ENCODE peak calls at places on chromosomes 1 and 21, in ten cellular contexts. One of them, this sample, is unnamed.

GRCh38 chr1:155294520-155295182 is 6.6 kb downstream of the PKLR start:
- DNase-seq in AG10803: no peak
- DNase-seq in NCI-H1417 treated with DMSO at 0.1 percent for 48 hours: no peak
- DNase-seq in left ventricle myocardium inferior: no peak
- DNase-seq in hepatic stellate cell: no peak
- DNase-seq in mucosa of descending colon: no peak
- DNase-seq in foreskin keratinocyte: no peak
- DNase-seq in NCI-H1092 treated with DMSO at 0.1 percent for 48 hours: no peak
- DNase-seq in Daoy: no peak
- DNase-seq in epithelial cell of esophagus: no peak
- DNase-seq in this sample: no peak

GRCh38 chr1:165763442-165763841 is 5.2 kb downstream of the TMCO1 start:
- DNase-seq in AG10803: no peak
- DNase-seq in NCI-H1417 treated with DMSO at 0.1 percent for 48 hours: no peak
- DNase-seq in left ventricle myocardium inferior: no peak
- DNase-seq in hepatic stellate cell: no peak
- DNase-seq in mucosa of descending colon: no peak
- DNase-seq in foreskin keratinocyte: no peak
- DNase-seq in NCI-H1092 treated with DMSO at 0.1 percent for 48 hours: no peak
- DNase-seq in Daoy: no peak
- DNase-seq in epithelial cell of esophagus: no peak
- DNase-seq in this sample: no peak

GRCh38 chr1:64980745-64981601 is 14.6 kb upstream of the JAK1 start:
- DNase-seq in AG10803: no peak
- DNase-seq in NCI-H1417 treated with DMSO at 0.1 percent for 48 hours: no peak
- DNase-seq in left ventricle myocardium inferior: no peak
- DNase-seq in hepatic stellate cell: no peak
- DNase-seq in mucosa of descending colon: peak; percentile 42
- DNase-seq in foreskin keratinocyte: no peak
- DNase-seq in NCI-H1092 treated with DMSO at 0.1 percent for 48 hours: no peak
- DNase-seq in Daoy: peak; percentile 67
- DNase-seq in epithelial cell of esophagus: no peak
- DNase-seq in this sample: no peak

GRCh38 chr1:37113285-37113684 is 79.0 kb upstream of the GRIK3 start:
- DNase-seq in AG10803: no peak
- DNase-seq in NCI-H1417 treated with DMSO at 0.1 percent for 48 hours: no peak
- DNase-seq in left ventricle myocardium inferior: no peak
- DNase-seq in hepatic stellate cell: no peak
- DNase-seq in mucosa of descending colon: no peak
- DNase-seq in foreskin keratinocyte: no peak
- DNase-seq in NCI-H1092 treated with DMSO at 0.1 percent for 48 hours: no peak
- DNase-seq in Daoy: no peak
- DNase-seq in epithelial cell of esophagus: no peak
- DNase-seq in this sample: no peak

GRCh38 chr1:22285545-22286396 is 142.9 kb upstream of the WNT4 start:
- DNase-seq in AG10803: no peak
- DNase-seq in NCI-H1417 treated with DMSO at 0.1 percent for 48 hours: no peak
- DNase-seq in left ventricle myocardium inferior: no peak
- DNase-seq in hepatic stellate cell: no peak
- DNase-seq in mucosa of descending colon: no peak
- DNase-seq in foreskin keratinocyte: no peak
- DNase-seq in NCI-H1092 treated with DMSO at 0.1 percent for 48 hours: no peak
- DNase-seq in Daoy: peak; percentile 70
- DNase-seq in epithelial cell of esophagus: no peak
- DNase-seq in this sample: no peak

GRCh38 chr1:79737193-79737592 is 730.7 kb upstream of the ADGRL4 start:
- DNase-seq in AG10803: no peak
- DNase-seq in NCI-H1417 treated with DMSO at 0.1 percent for 48 hours: no peak
- DNase-seq in left ventricle myocardium inferior: no peak
- DNase-seq in hepatic stellate cell: no peak
- DNase-seq in mucosa of descending colon: no peak
- DNase-seq in foreskin keratinocyte: no peak
- DNase-seq in NCI-H1092 treated with DMSO at 0.1 percent for 48 hours: no peak
- DNase-seq in Daoy: no peak
- DNase-seq in epithelial cell of esophagus: no peak
- DNase-seq in this sample: no peak

GRCh38 chr1:92066321-92066720 is 8.9 kb downstream of the SETSIP start:
- DNase-seq in AG10803: no peak
- DNase-seq in NCI-H1417 treated with DMSO at 0.1 percent for 48 hours: no peak
- DNase-seq in left ventricle myocardium inferior: no peak
- DNase-seq in hepatic stellate cell: no peak
- DNase-seq in mucosa of descending colon: no peak
- DNase-seq in foreskin keratinocyte: no peak
- DNase-seq in NCI-H1092 treated with DMSO at 0.1 percent for 48 hours: no peak
- DNase-seq in Daoy: no peak
- DNase-seq in epithelial cell of esophagus: no peak
- DNase-seq in this sample: no peak

GRCh38 chr21:46264690-46265144 is 20.7 kb downstream of the MCM3AP start:
- DNase-seq in AG10803: no peak
- DNase-seq in NCI-H1417 treated with DMSO at 0.1 percent for 48 hours: no peak
- DNase-seq in left ventricle myocardium inferior: no peak
- DNase-seq in hepatic stellate cell: no peak
- DNase-seq in mucosa of descending colon: no peak
- DNase-seq in foreskin keratinocyte: no peak
- DNase-seq in NCI-H1092 treated with DMSO at 0.1 percent for 48 hours: no peak
- DNase-seq in Daoy: no peak
- DNase-seq in epithelial cell of esophagus: no peak
- DNase-seq in this sample: no peak

GRCh38 chr1:168054117-168054516 is 82.6 kb downstream of the GPR161 start:
- DNase-seq in AG10803: no peak
- DNase-seq in NCI-H1417 treated with DMSO at 0.1 percent for 48 hours: no peak
- DNase-seq in left ventricle myocardium inferior: no peak
- DNase-seq in hepatic stellate cell: no peak
- DNase-seq in mucosa of descending colon: no peak
- DNase-seq in foreskin keratinocyte: no peak
- DNase-seq in NCI-H1092 treated with DMSO at 0.1 percent for 48 hours: no peak
- DNase-seq in Daoy: no peak
- DNase-seq in epithelial cell of esophagus: no peak
- DNase-seq in this sample: no peak

GRCh38 chr1:29896791-29897725 is 660.7 kb downstream of the PTPRU start:
- DNase-seq in AG10803: no peak
- DNase-seq in NCI-H1417 treated with DMSO at 0.1 percent for 48 hours: no peak
- DNase-seq in left ventricle myocardium inferior: no peak
- DNase-seq in hepatic stellate cell: no peak
- DNase-seq in mucosa of descending colon: no peak
- DNase-seq in foreskin keratinocyte: no peak
- DNase-seq in NCI-H1092 treated with DMSO at 0.1 percent for 48 hours: no peak
- DNase-seq in Daoy: peak; percentile 38
- DNase-seq in epithelial cell of esophagus: no peak
- DNase-seq in this sample: no peak

GRCh38 chr1:16248007-16248436 is 11.0 kb upstream of the CPLANE2 start:
- DNase-seq in AG10803: no peak
- DNase-seq in NCI-H1417 treated with DMSO at 0.1 percent for 48 hours: no peak
- DNase-seq in left ventricle myocardium inferior: no peak
- DNase-seq in hepatic stellate cell: no peak
- DNase-seq in mucosa of descending colon: no peak
- DNase-seq in foreskin keratinocyte: no peak
- DNase-seq in NCI-H1092 treated with DMSO at 0.1 percent for 48 hours: no peak
- DNase-seq in Daoy: no peak
- DNase-seq in epithelial cell of esophagus: peak; percentile 42
- DNase-seq in this sample: no peak

GRCh38 chr21:31236528-31236927 is 107.5 kb downstream of the TIAM1 start:
- DNase-seq in AG10803: no peak
- DNase-seq in NCI-H1417 treated with DMSO at 0.1 percent for 48 hours: no peak
- DNase-seq in left ventricle myocardium inferior: no peak
- DNase-seq in hepatic stellate cell: no peak
- DNase-seq in mucosa of descending colon: no peak
- DNase-seq in foreskin keratinocyte: no peak
- DNase-seq in NCI-H1092 treated with DMSO at 0.1 percent for 48 hours: no peak
- DNase-seq in Daoy: peak; percentile 73
- DNase-seq in epithelial cell of esophagus: peak; percentile 8
- DNase-seq in this sample: no peak

GRCh38 chr21:38424333-38424732 is 73.9 kb downstream of the ERG start:
- DNase-seq in AG10803: no peak
- DNase-seq in NCI-H1417 treated with DMSO at 0.1 percent for 48 hours: no peak
- DNase-seq in left ventricle myocardium inferior: no peak
- DNase-seq in hepatic stellate cell: no peak
- DNase-seq in mucosa of descending colon: no peak
- DNase-seq in foreskin keratinocyte: no peak
- DNase-seq in NCI-H1092 treated with DMSO at 0.1 percent for 48 hours: no peak
- DNase-seq in Daoy: no peak
- DNase-seq in epithelial cell of esophagus: no peak
- DNase-seq in this sample: no peak